ENCODE peak calls at places on chromosomes 6 and 20, in five cellular contexts. S is lung, C is epithelial cell of esophagus, D is HEK293T, Z is lung microvascular endothelial cell. Q is an unnamed sample.
A peak's percentile ranks its signal among the peaks of the same experiment; 100 is the strongest.

GRCh38 chr20:2314759-2315439 is 19.1 kb downstream of the TGM3 start:
- DNase-seq in S (no peak), C (peak; percentile 74), D (no peak), Z (peak; percentile 39), Q (peak; percentile 46)

GRCh38 chr6:34425132-34425497 is 754 bp downstream of the RPS10 start:
- DNase-seq in S (no peak), C (peak; percentile 15), D (no peak), Z (peak; percentile 31), Q (no peak)

GRCh38 chr6:20409427-20409971 is 7.8 kb downstream of the E2F3 start:
- DNase-seq in S (no peak), C (no peak), D (no peak), Z (peak; percentile 37), Q (no peak)

GRCh38 chr6:1610497-1611321 is 994 bp downstream of the FOXC1 start:
- DNase-seq in S (no peak), C (peak; percentile 48), D (no peak), Z (peak; percentile 71), Q (no peak)

GRCh38 chr6:95867205-95867604 is 148.6 kb upstream of the FUT9 start:
- DNase-seq in S (no peak), C (no peak), D (no peak), Z (no peak), Q (no peak)

GRCh38 chr6:34979218-34979617 is 90.2 kb downstream of the ANKS1A start:
- DNase-seq in S (no peak), C (no peak), D (no peak), Z (no peak), Q (no peak)

GRCh38 chr6:27188206-27188884 is 59.2 kb upstream of the PRSS16 start:
- DNase-seq in S (peak; percentile 56), C (peak; percentile 80), D (peak; percentile 68), Z (peak; percentile 69), Q (peak; percentile 72)

GRCh38 chr20:51077601-51078000 is 54.7 kb upstream of the KCNG1 start:
- DNase-seq in S (no peak), C (peak; percentile 41), D (no peak), Z (no peak), Q (no peak)

GRCh38 chr20:49916146-49917002 is 1.0 kb upstream of the SPATA2 start:
- DNase-seq in S (no peak), C (peak; percentile 86), D (no peak), Z (peak; percentile 40), Q (no peak)

GRCh38 chr6:41376176-41376575 is 40.8 kb downstream of the NCR2 start:
- DNase-seq in S (no peak), C (no peak), D (no peak), Z (no peak), Q (no peak)

GRCh38 chr20:62787866-62788265 is 8.4 kb upstream of the MRGBP start:
- DNase-seq in S (no peak), C (no peak), D (no peak), Z (no peak), Q (no peak)

GRCh38 chr20:46028772-46029371 is at the start of gene SLC12A5:
- DNase-seq in S (no peak), C (no peak), D (no peak), Z (no peak), Q (no peak)

GRCh38 chr6:137357263-137357947 is 136.8 kb downstream of the OLIG3 start:
- DNase-seq in S (no peak), C (no peak), D (no peak), Z (no peak), Q (no peak)

GRCh38 chr6:75751443-75751842 is 2.4 kb downstream of the MYO6 start:
- DNase-seq in S (no peak), C (no peak), D (no peak), Z (peak; percentile 82), Q (no peak)

GRCh38 chr6:30884521-30885480 is 482 bp downstream of the DDR1 start:
- DNase-seq in S (peak; percentile 39), C (peak; percentile 65), D (no peak), Z (no peak), Q (no peak)

GRCh38 chr6:143598466-143599080 is 79.2 kb upstream of the PHACTR2 start:
- DNase-seq in S (no peak), C (no peak), D (no peak), Z (peak; percentile 41), Q (no peak)

GRCh38 chr6:100050550-100050949 is 56.5 kb upstream of the MCHR2 start:
- DNase-seq in S (no peak), C (no peak), D (no peak), Z (no peak), Q (no peak)

GRCh38 chr6:107977283-107977682 is 19.3 kb upstream of the SEC63 start:
- DNase-seq in S (no peak), C (peak; percentile 50), D (no peak), Z (peak; percentile 37), Q (no peak)

GRCh38 chr20:43983359-43983758 is 68.7 kb downstream of the TOX2 start:
- DNase-seq in S (no peak), C (no peak), D (peak; percentile 55), Z (no peak), Q (no peak)

GRCh38 chr20:16541226-16541625 is 32.0 kb downstream of the KIF16B start:
- DNase-seq in S (no peak), C (no peak), D (no peak), Z (no peak), Q (no peak)

GRCh38 chr6:2376429-2377355 is 131.3 kb upstream of the GMDS start:
- DNase-seq in S (no peak), C (no peak), D (no peak), Z (no peak), Q (no peak)

Q was measured in ureter.